ENCODE peak calls at places on chromosomes 12 and 14, in nine cellular contexts. I is tibial artery, H is fibroblast of lung, A is HCT116, Y is GM23338, U is tibial nerve, O is aorta, W is mucosa of descending colon, T is MG63. S is an unnamed sample.

GRCh38 chr14:63510538-63510937 is 32.6 kb downstream of the PPP2R5E start:
- DNase-seq in I (no peak), H (peak), A (no peak), Y (no peak), U (no peak), O (no peak), W (no peak), T (no peak), S (no peak)

GRCh38 chr12:111035578-111036301 is 115.4 kb upstream of the MYL2 start:
- DNase-seq in I (no peak), H (no peak), A (no peak), Y (peak), U (no peak), O (no peak), W (no peak), T (no peak), S (no peak)

GRCh38 chr14:72605921-72606220 is 288.0 kb downstream of the DPF3 start:
- DNase-seq in I (no peak), H (no peak), A (no peak), Y (no peak), U (no peak), O (no peak), W (no peak), T (no peak), S (no peak)

GRCh38 chr14:79443602-79444001 is 767.7 kb downstream of the DIO2 start:
- DNase-seq in I (no peak), H (no peak), A (no peak), Y (no peak), U (no peak), O (no peak), W (no peak), T (no peak), S (no peak)

GRCh38 chr14:39342768-39343167 is 89.5 kb downstream of the FBXO33 start:
- DNase-seq in I (no peak), H (no peak), A (no peak), Y (no peak), U (no peak), O (no peak), W (no peak), T (no peak), S (no peak)

GRCh38 chr14:96095581-96096476 is 56.7 kb downstream of the C14orf132 start:
- DNase-seq in I (peak), H (peak), A (no peak), Y (peak), U (no peak), O (peak), W (peak), T (peak), S (peak)

GRCh38 chr14:52949249-52949648 is 1.6 kb downstream of the FERMT2 start:
- DNase-seq in I (no peak), H (no peak), A (no peak), Y (no peak), U (no peak), O (no peak), W (no peak), T (no peak), S (no peak)

GRCh38 chr14:86057018-86057667 is 527.2 kb downstream of the FLRT2 start:
- DNase-seq in I (no peak), H (peak), A (no peak), Y (peak), U (peak), O (no peak), W (peak), T (no peak), S (peak)

GRCh38 chr12:51386361-51386760 is 4.8 kb downstream of the GALNT6 start:
- DNase-seq in I (no peak), H (no peak), A (no peak), Y (no peak), U (no peak), O (no peak), W (no peak), T (no peak), S (no peak)

GRCh38 chr14:75411194-75411552 is 16.6 kb upstream of the JDP2 start:
- DNase-seq in I (no peak), H (no peak), A (no peak), Y (no peak), U (no peak), O (no peak), W (no peak), T (no peak), S (no peak)

GRCh38 chr14:52299692-52300278 is 14.3 kb upstream of the PTGER2 start:
- DNase-seq in I (no peak), H (peak), A (peak), Y (peak), U (peak), O (no peak), W (peak), T (no peak), S (peak)

GRCh38 chr14:61555056-61555838 is 140.1 kb upstream of the HIF1A start:
- DNase-seq in I (no peak), H (no peak), A (no peak), Y (no peak), U (no peak), O (no peak), W (no peak), T (no peak), S (peak)

GRCh38 chr14:32367501-32367900 is 38.4 kb downstream of the AKAP6 start:
- DNase-seq in I (no peak), H (no peak), A (no peak), Y (no peak), U (no peak), O (no peak), W (no peak), T (peak), S (peak)

GRCh38 chr12:117447665-117448366 is 86.4 kb upstream of the NOS1 start:
- DNase-seq in I (no peak), H (no peak), A (no peak), Y (no peak), U (no peak), O (no peak), W (peak), T (no peak), S (no peak)

GRCh38 chr14:26730929-26731618 is 133.2 kb upstream of the NOVA1 start:
- DNase-seq in I (no peak), H (peak), A (no peak), Y (peak), U (no peak), O (peak), W (peak), T (peak), S (peak)

GRCh38 chr14:39014460-39014859 is 88.6 kb downstream of the SEC23A start:
- DNase-seq in I (no peak), H (no peak), A (no peak), Y (no peak), U (no peak), O (no peak), W (no peak), T (no peak), S (no peak)

GRCh38 chr12:8692573-8692972 is 5.2 kb upstream of the RIMKLB start:
- DNase-seq in I (peak), H (peak), A (no peak), Y (peak), U (peak), O (no peak), W (peak), T (no peak), S (peak)

GRCh38 chr12:111410229-111411186 is 4.8 kb downstream of the SH2B3 start:
- DNase-seq in I (no peak), H (peak), A (no peak), Y (no peak), U (no peak), O (no peak), W (no peak), T (peak), S (no peak)

GRCh38 chr12:128623748-128624147 is 200.0 kb downstream of the SLC15A4 start:
- DNase-seq in I (no peak), H (no peak), A (no peak), Y (no peak), U (no peak), O (no peak), W (no peak), T (no peak), S (no peak)

GRCh38 chr12:79302171-79302841 is 388.5 kb downstream of the PAWR start:
- DNase-seq in I (no peak), H (no peak), A (no peak), Y (no peak), U (no peak), O (no peak), W (no peak), T (no peak), S (no peak)

GRCh38 chr14:36134026-36134425 is 42.5 kb downstream of the PTCSC3 start:
- DNase-seq in I (no peak), H (no peak), A (no peak), Y (no peak), U (no peak), O (no peak), W (no peak), T (no peak), S (no peak)

GRCh38 chr14:76928301-76928700 is 100.2 kb downstream of the IRF2BPL start:
- DNase-seq in I (no peak), H (no peak), A (no peak), Y (no peak), U (no peak), O (no peak), W (no peak), T (no peak), S (no peak)

GRCh38 chr14:24965934-24966593 is 83.9 kb downstream of the STXBP6 start:
- DNase-seq in I (no peak), H (peak), A (no peak), Y (no peak), U (peak), O (no peak), W (no peak), T (peak), S (peak)

GRCh38 chr12:1692221-1692620 is 1.4 kb downstream of the ADIPOR2 start:
- DNase-seq in I (no peak), H (no peak), A (no peak), Y (no peak), U (no peak), O (no peak), W (no peak), T (no peak), S (no peak)
- H3K4me3 ChIP-seq in I (peak), H (peak), A (peak), Y (peak), U (peak), O (no peak), W (no peak), T (peak), S (peak)

DNA sequence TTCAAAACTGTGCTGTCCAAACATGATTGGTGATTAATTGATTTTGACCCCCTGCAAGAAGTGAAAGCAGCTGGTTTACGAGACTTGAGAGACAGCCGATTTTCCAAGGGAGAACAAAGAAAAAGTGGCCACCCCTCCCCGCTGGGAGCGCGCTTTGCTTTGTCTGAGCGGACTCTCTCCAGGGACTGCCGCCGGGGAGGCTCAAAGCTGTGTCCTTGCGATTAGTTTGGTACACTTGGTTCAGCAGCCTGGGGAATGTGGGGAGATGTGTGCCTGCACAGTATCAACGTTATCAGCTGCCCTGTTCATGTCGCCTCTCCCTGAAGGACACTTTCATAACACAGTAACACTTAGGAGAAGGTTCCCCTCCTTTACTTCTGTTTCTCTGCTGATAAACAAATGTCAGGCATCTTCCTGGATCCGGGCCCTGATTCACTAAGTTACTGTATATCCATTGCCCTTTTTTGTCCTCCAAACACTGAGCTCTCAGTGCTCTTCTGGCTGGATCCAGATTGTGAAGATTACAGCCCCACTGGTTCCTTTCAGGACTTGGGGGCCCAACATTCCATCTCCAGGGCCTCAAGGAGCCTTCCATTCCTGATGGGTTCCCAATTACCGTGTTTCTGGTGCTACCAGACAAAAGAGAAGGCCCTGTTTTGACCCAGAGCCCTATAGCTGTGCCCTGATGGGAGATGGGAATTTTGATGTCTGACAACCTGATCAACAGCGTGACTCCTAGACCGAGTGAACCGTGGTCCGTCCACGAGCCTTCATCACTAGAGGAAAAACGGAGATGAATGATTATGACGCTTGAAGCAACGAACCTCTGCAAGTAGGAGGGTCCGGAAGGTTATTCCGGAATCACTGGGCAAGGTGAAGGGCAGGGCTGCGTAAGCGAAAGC is 31.7 kb upstream of the TUBA1C start:
- DNase-seq in I (peak), H (peak), A (no peak), Y (peak), U (no peak), O (peak), W (peak), T (no peak), S (no peak)
- H3K4me3 ChIP-seq in I (peak), H (peak), A (no peak), Y (peak), U (no peak), O (no peak), W (no peak), T (no peak), S (no peak)

GRCh38 chr12:42024495-42024830 is 120.2 kb downstream of the GXYLT1 start:
- DNase-seq in I (no peak), H (no peak), A (no peak), Y (no peak), U (no peak), O (no peak), W (no peak), T (no peak), S (no peak)
- H3K4me3 ChIP-seq in I (peak), H (peak), A (peak), Y (no peak), U (no peak), O (no peak), W (no peak), T (peak), S (no peak)

DNA sequence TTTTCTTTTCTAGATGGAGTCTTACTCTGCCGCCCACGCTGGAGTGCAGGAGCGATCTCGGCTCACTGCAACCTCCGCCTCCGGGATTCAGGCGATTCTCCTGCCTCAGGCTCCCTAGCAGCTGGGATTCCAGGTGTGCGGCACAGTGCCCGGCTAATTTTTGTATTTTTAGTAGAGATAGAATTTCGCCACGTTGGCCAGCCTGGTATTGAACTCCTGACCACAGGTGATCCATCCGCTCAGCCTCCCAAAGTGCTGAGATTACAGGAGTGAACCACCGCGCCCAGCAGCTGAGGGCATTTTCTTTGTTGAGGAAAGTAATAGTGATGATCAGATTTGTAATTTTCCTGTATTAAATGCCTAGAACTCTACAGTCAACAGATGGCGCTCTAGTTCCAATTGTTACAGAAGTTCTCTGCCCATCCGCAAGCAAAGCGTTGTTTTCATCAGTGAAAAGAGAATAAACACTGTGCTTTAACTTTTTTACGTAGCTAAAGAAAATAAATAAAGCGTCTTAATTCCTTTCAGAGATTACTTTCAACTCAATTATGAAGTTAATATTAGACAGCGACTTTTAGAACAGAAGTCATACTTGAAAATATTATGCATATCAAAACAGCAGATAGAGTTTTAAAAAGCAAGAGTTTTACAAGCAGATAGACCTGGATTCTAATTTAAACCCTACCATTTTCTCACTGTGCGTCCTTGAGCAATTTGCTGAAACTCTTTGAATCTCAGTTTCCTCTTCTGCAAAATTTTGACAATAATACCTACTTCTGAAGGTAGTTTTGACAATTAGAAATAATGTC is 335.1 kb downstream of the DUSP6 start:
- DNase-seq in I (no peak), H (peak), A (peak), Y (peak), U (peak), O (no peak), W (peak), T (peak), S (peak)
- H3K4me3 ChIP-seq in I (no peak), H (peak), A (peak), Y (peak), U (no peak), O (no peak), W (no peak), T (peak), S (peak)

GRCh38 chr14:64761441-64762043 is 57.3 kb downstream of the PLEKHG3 start:
- DNase-seq in I (peak), H (no peak), A (no peak), Y (no peak), U (no peak), O (no peak), W (no peak), T (peak), S (no peak)
- H3K4me3 ChIP-seq in I (no peak), H (no peak), A (peak), Y (no peak), U (no peak), O (no peak), W (no peak), T (no peak), S (no peak)

DNA sequence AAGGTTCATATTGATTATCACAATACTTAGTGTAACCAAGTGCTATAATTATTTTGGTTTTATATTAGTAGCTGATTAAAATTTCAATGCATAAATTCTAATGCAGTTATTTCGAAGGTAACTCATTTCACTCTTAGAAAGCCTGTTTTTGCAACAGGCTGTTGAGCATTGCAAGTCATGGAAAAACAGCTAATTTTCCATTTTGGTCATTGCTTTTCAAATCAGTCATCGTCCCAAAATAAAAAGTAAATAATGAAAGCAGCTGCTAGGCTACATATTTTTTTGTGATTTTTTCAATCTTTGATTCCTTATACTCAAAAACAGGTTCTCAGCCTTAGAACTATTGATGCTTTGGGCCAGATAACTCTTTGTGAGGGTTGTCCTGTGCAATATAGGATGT is 22.9 kb downstream of the VEZT start:
- DNase-seq in I (no peak), H (no peak), A (no peak), Y (no peak), U (no peak), O (no peak), W (no peak), T (no peak), S (no peak)
- H3K4me3 ChIP-seq in I (peak), H (no peak), A (no peak), Y (no peak), U (no peak), O (no peak), W (no peak), T (no peak), S (no peak)

DNA sequence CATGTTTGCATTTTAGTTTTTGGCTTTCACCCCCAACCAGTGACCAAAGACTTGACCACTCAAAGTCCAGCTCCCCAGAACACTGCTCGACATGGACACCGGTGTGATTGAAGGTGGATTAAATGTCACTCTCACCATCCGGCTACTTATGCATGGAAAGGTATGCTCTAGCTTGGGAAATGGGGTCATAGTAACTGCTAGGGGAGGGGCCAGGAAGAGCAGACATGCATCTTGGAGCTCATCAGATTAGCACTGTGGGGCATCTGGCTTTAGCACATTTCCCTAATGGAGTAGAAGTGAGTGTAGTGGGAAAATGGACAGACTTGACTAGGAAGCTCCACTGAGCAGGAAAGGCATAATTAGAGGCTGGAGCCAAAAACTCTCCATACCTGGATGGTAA is 2.8 kb downstream of the PCBP2 start:
- DNase-seq in I (no peak), H (no peak), A (no peak), Y (no peak), U (no peak), O (no peak), W (no peak), T (no peak), S (no peak)
- H3K4me3 ChIP-seq in I (no peak), H (peak), A (no peak), Y (peak), U (no peak), O (no peak), W (no peak), T (peak), S (peak)

DNA sequence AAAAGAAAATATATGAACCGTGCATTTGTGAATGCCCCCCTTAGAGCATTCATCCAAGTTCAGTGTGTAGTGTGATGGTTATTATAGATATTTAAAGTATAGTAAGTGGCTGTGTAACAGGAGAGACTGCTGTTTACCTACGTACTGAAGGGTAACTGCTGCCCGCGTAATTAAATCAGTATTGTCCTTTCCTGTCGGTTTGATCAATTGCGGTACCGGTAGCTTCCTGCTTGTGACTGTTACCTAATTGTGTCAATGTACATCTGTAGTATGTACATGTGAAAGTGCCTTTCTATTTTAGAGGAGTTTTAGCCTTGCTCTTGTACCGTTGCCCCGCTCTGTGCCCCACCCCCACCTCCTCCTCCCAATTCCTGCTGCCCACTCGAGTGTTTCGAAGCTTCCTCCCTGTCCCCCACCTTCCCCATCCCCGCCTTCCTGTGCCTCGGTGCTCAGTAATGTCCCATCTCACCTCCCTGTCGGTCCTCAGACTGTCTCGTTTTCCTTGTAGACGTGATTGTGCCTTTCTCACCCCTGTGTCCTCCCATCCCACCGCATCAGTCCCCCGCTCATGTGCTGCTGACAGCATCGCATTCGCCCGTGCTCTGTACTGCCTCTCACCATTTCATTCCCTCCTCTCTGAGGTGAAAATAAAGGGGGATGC is 75.0 kb downstream of the KICS2 start:
- DNase-seq in I (no peak), H (no peak), A (no peak), Y (no peak), U (no peak), O (no peak), W (no peak), T (no peak), S (no peak)
- H3K4me3 ChIP-seq in I (no peak), H (no peak), A (no peak), Y (no peak), U (no peak), O (no peak), W (no peak), T (no peak), S (no peak)

GRCh38 chr12:2225736-2226135 is 172.9 kb downstream of the CACNA1C start:
- DNase-seq in I (no peak), H (peak), A (no peak), Y (no peak), U (no peak), O (no peak), W (no peak), T (no peak), S (peak)
- H3K4me3 ChIP-seq in I (no peak), H (no peak), A (no peak), Y (no peak), U (no peak), O (no peak), W (no peak), T (no peak), S (no peak)